ENCODE peak calls at places on chromosomes 1 and 21, in eight cellular contexts. B is GM23338; D is GM19239; Z is GM10248; H is WTC11; O is activated T-cell treated with anti-CD3 and anti-CD28 coated beads, Interleukin-2, amount 50 U/mL, for 72 hours; J is C1 segment of cervical spinal cord; N is fibroblast of pulmonary artery. F is an unnamed sample.

GRCh38 chr1:220698607-220699016 is 8.4 kb downstream of the C1orf115 start:
- DNase-seq in B (no peak), D (no peak), Z (no peak), H (no peak), O (no peak), J (no peak), N (no peak), F (no peak)

GRCh38 chr1:183163311-183163710 is 22.8 kb upstream of the LAMC2 start:
- DNase-seq in B (no peak), D (no peak), Z (no peak), H (no peak), O (no peak), J (no peak), N (peak), F (peak)

GRCh38 chr1:219927956-219928790 is at the start of gene SLC30A10:
- DNase-seq in B (peak), D (no peak), Z (peak), H (peak), O (peak), J (peak), N (peak), F (peak)

GRCh38 chr1:186958520-186958919 is 129.8 kb downstream of the PLA2G4A start:
- DNase-seq in B (no peak), D (no peak), Z (no peak), H (no peak), O (no peak), J (no peak), N (peak), F (no peak)

GRCh38 chr1:119758584-119758983 is 10.1 kb downstream of the HMGCS2 start:
- DNase-seq in B (no peak), D (no peak), Z (no peak), H (no peak), O (no peak), J (no peak), N (no peak), F (no peak)

GRCh38 chr1:115429242-115429641 is 91.2 kb upstream of the NGF start:
- DNase-seq in B (no peak), D (no peak), Z (no peak), H (no peak), O (no peak), J (no peak), N (peak), F (peak)

GRCh38 chr1:243294723-243295121 is 38.9 kb downstream of the SDCCAG8 start:
- DNase-seq in B (no peak), D (no peak), Z (no peak), H (no peak), O (no peak), J (no peak), N (peak), F (peak)

GRCh38 chr1:61095127-61095812 is 12.9 kb downstream of the NFIA start:
- DNase-seq in B (no peak), D (no peak), Z (no peak), H (no peak), O (no peak), J (no peak), N (no peak), F (no peak)

GRCh38 chr21:20341431-20341830 is 656.8 kb upstream of the NCAM2 start:
- DNase-seq in B (no peak), D (no peak), Z (no peak), H (no peak), O (no peak), J (no peak), N (no peak), F (no peak)

GRCh38 chr1:239446611-239447010 is 60.2 kb downstream of the CHRM3 start:
- DNase-seq in B (no peak), D (no peak), Z (no peak), H (no peak), O (no peak), J (no peak), N (no peak), F (no peak)

GRCh38 chr21:31576428-31576827 is 83.1 kb upstream of the SOD1 start:
- DNase-seq in B (no peak), D (no peak), Z (no peak), H (no peak), O (no peak), J (no peak), N (peak), F (no peak)